ENCODE peak calls at places on chromosome 3, in eight cellular contexts. K, R, B, F, Q, L, Z and N are unnamed samples.

GRCh38 chr3:170502297-170502696 is 83.6 kb downstream of the SLC7A14 start:
- DNase-seq in K (peak; percentile 76), R (no peak), B (peak; percentile 20), F (no peak), Q (peak; percentile 35), L (no peak), Z (peak; percentile 59), N (no peak)

GRCh38 chr3:25854214-25854613 is 64.3 kb downstream of the OXSM start:
- DNase-seq in K (peak; percentile 12), R (no peak), B (no peak), F (no peak), Q (no peak), L (no peak), Z (peak; percentile 33), N (no peak)

GRCh38 chr3:11770105-11770476 is 76.6 kb downstream of the TAMM41 start:
- DNase-seq in K (no peak), R (no peak), B (no peak), F (no peak), Q (no peak), L (no peak), Z (no peak), N (no peak)

GRCh38 chr3:143565943-143566342 is 282.3 kb downstream of the SLC9A9 start:
- DNase-seq in K (peak; percentile 62), R (no peak), B (no peak), F (no peak), Q (no peak), L (no peak), Z (peak; percentile 51), N (no peak)

GRCh38 chr3:13023251-13024055 is 49.8 kb downstream of the IQSEC1 start:
- DNase-seq in K (no peak), R (no peak), B (no peak), F (no peak), Q (peak; percentile 13), L (no peak), Z (no peak), N (no peak)

GRCh38 chr3:181723568-181724431 is 12.1 kb downstream of the SOX2 start:
- DNase-seq in K (no peak), R (no peak), B (no peak), F (no peak), Q (no peak), L (no peak), Z (no peak), N (no peak)

GRCh38 chr3:126900859-126901540 is 81.9 kb upstream of the PLXNA1 start:
- DNase-seq in K (no peak), R (no peak), B (no peak), F (no peak), Q (no peak), L (no peak), Z (no peak), N (no peak)

GRCh38 chr3:33787328-33788009 is 11.0 kb upstream of the PDCD6IP start:
- DNase-seq in K (peak; percentile 82), R (peak; percentile 45), B (peak; percentile 73), F (peak; percentile 29), Q (peak; percentile 26), L (peak; percentile 6), Z (peak; percentile 77), N (peak; percentile 45)

GRCh38 chr3:59256233-59256632 is 206.4 kb upstream of the CFAP20DC start:
- DNase-seq in K (no peak), R (no peak), B (no peak), F (no peak), Q (no peak), L (no peak), Z (no peak), N (no peak)

GRCh38 chr3:100518244-100518643 is 25.8 kb downstream of the TMEM45A start:
- DNase-seq in K (no peak), R (no peak), B (no peak), F (no peak), Q (no peak), L (no peak), Z (no peak), N (no peak)

GRCh38 chr3:184353546-184353941 is 7.9 kb downstream of the CLCN2 start:
- DNase-seq in K (no peak), R (no peak), B (no peak), F (no peak), Q (no peak), L (no peak), Z (no peak), N (no peak)

GRCh38 chr3:176362191-176362731 is 835.0 kb downstream of the TBL1XR1 start:
- DNase-seq in K (no peak), R (no peak), B (no peak), F (no peak), Q (no peak), L (no peak), Z (no peak), N (no peak)

GRCh38 chr3:150371741-150372254 is 36.3 kb upstream of the TSC22D2 start:
- DNase-seq in K (peak; percentile 99), R (no peak), B (peak; percentile 81), F (no peak), Q (no peak), L (peak; percentile 34), Z (peak; percentile 98), N (peak; percentile 97)

GRCh38 chr3:16383864-16384263 is 118.9 kb downstream of the OXNAD1 start:
- DNase-seq in K (no peak), R (no peak), B (no peak), F (no peak), Q (no peak), L (no peak), Z (no peak), N (no peak)

GRCh38 chr3:16388850-16389411 is 123.9 kb downstream of the OXNAD1 start:
- DNase-seq in K (peak; percentile 60), R (no peak), B (no peak), F (no peak), Q (no peak), L (no peak), Z (peak; percentile 95), N (no peak)

GRCh38 chr3:16382852-16383251 is 117.8 kb downstream of the OXNAD1 start:
- DNase-seq in K (no peak), R (no peak), B (no peak), F (no peak), Q (no peak), L (no peak), Z (no peak), N (no peak)

GRCh38 chr3:16385151-16385550 is 120.1 kb downstream of the OXNAD1 start:
- DNase-seq in K (no peak), R (no peak), B (no peak), F (no peak), Q (no peak), L (no peak), Z (peak; percentile 79), N (no peak)

GRCh38 chr3:16386536-16386935 is 121.5 kb downstream of the OXNAD1 start:
- DNase-seq in K (no peak), R (no peak), B (no peak), F (no peak), Q (no peak), L (no peak), Z (no peak), N (no peak)
- H3K9me3 ChIP-seq in K (no peaks in the 10 kb centered on the region), R (no peaks in the 10 kb centered on the region), B (no peaks in the 10 kb centered on the region), F (no peaks in the 10 kb centered on the region), Q (no peaks in the 10 kb centered on the region), L (no peaks in the 10 kb centered on the region), Z (no peaks in the 10 kb centered on the region), N (no peaks in the 10 kb centered on the region)

DNA sequence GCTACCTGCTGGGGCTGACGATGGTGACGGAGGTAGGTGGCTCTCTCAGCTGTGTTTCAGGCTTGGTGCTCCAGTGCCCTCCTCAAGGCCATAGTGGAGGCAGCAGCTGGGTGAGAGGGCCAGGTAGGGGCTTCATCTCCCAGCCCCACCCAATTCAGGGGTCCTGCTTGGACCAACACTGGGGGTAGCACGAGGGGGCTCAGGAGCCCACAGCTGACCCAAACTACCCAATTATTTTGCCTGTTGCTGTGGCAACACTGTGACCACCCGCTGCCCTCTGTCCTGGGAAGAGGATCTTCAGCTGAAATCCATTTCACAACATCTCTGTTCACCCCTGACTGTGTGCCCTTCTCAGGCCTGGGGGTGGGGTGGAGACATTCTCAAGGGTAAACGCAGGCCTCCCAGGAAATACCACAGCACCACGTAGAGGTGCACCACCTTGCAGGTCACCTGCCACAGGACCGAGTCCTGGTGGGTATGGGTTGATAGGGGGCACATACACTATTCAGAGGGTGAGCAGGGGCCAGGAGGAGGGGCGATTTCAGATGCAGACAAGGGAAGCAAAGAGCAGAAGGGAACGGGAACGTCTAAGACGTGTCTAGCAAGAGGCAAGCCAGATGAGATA is 62.7 kb downstream of the GRIP2 start:
- DNase-seq in K (no peak), R (no peak), B (no peak), F (no peak), Q (no peak), L (no peak), Z (no peak), N (no peak)
- H3K36me3 ChIP-seq in K (no peaks in the 10 kb centered on the region), R (peaks cover 6% of the 10 kb centered on the region), B (no peaks in the 10 kb centered on the region), F (peaks cover 45% of the 10 kb centered on the region), Q (peaks cover 53% of the 10 kb centered on the region), L (peaks cover 23% of the 10 kb centered on the region), Z (peaks cover 2% of the 10 kb centered on the region), N (no peaks in the 10 kb centered on the region)

GRCh38 chr3:144923051-144923450 is 951.4 kb downstream of the DIPK2A start:
- DNase-seq in K (peak; percentile 4), R (no peak), B (no peak), F (no peak), Q (no peak), L (no peak), Z (peak; percentile 47), N (peak; percentile 45)
- H3K27ac ChIP-seq in K (no peak overlapping the region), R (no peak overlapping the region), B (no peak overlapping the region), F (no peak overlapping the region), Q (no peak overlapping the region), L (no peak overlapping the region), Z (no peak overlapping the region), N (peak overlapping the region; percentile 74)

GRCh38 chr3:52493232-52494017 is 1.7 kb upstream of the STAB1 start:
- DNase-seq in K (no peak), R (no peak), B (no peak), F (no peak), Q (no peak), L (no peak), Z (no peak), N (no peak)

GRCh38 chr3:52492059-52492458 is 3.1 kb upstream of the STAB1 start:
- DNase-seq in K (no peak), R (no peak), B (no peak), F (no peak), Q (no peak), L (no peak), Z (no peak), N (no peak)

GRCh38 chr3:52495777-52496602 is 852 bp downstream of the STAB1 start:
- DNase-seq in K (peak; percentile 60), R (no peak), B (peak; percentile 92), F (no peak), Q (no peak), L (no peak), Z (peak; percentile 62), N (no peak)

GRCh38 chr3:52495096-52495495 is at the start of gene STAB1:
- DNase-seq in K (peak; percentile 38), R (no peak), B (peak; percentile 73), F (no peak), Q (peak; percentile 73), L (no peak), Z (no peak), N (no peak)

GRCh38 chr3:52494446-52494845 is 692 bp upstream of the STAB1 start:
- DNase-seq in K (no peak), R (no peak), B (no peak), F (no peak), Q (no peak), L (no peak), Z (no peak), N (no peak)
- H3K9me3 ChIP-seq in K (no peaks in the 10 kb centered on the region), R (no peaks in the 10 kb centered on the region), B (no peaks in the 10 kb centered on the region), F (no peaks in the 10 kb centered on the region), Q (no peaks in the 10 kb centered on the region), L (no peaks in the 10 kb centered on the region), Z (no peaks in the 10 kb centered on the region), N (no peaks in the 10 kb centered on the region)